ENCODE peak calls at places on chromosome 2, in four cellular contexts. B, V, S and H are unnamed samples.

GRCh38 chr2:241007880-241008710 is 9.7 kb downstream of the SNED1 start:
- DNase-seq in B (no peak), V (no peak), S (no peak), H (no peak)

GRCh38 chr2:9099341-9099751 is 95.9 kb upstream of the MBOAT2 start:
- DNase-seq in V (peak; percentile 49), B (peak; percentile 16), S (peak; percentile 47), H (no peak)

GRCh38 chr2:168254158-168254935 is 7.0 kb upstream of the STK39 start:
- DNase-seq in S (peak; percentile 69), B (no peak), V (no peak), H (no peak)

GRCh38 chr2:239253705-239254104 is 147.1 kb downstream of the HDAC4 start:
- DNase-seq in S (no peak), B (no peak), V (no peak), H (no peak)

GRCh38 chr2:69985684-69986083 is 24.3 kb upstream of the ASPRV1 start:
- DNase-seq in B (no peak), S (no peak), V (no peak), H (no peak)

GRCh38 chr2:224284134-224284946 is 117.6 kb downstream of the FAM124B start:
- DNase-seq in B (peak; percentile 7), V (no peak), S (peak; percentile 44), H (no peak)

GRCh38 chr2:150475479-150476212 is 11.8 kb downstream of the RND3 start:
- DNase-seq in S (no peak), V (no peak), B (no peak), H (no peak)

GRCh38 chr2:69570474-69570873 is 73.1 kb downstream of the AAK1 start:
- DNase-seq in V (no peak), B (no peak), S (no peak), H (no peak)

GRCh38 chr2:184047536-184047935 is 550.8 kb upstream of the ZNF804A start:
- DNase-seq in S (no peak), V (no peak), B (no peak), H (no peak)

GRCh38 chr2:191304939-191305875 is 60.0 kb downstream of the MYO1B start:
- DNase-seq in S (peak; percentile 25), B (no peak), V (no peak), H (no peak)

GRCh38 chr2:174342600-174343342 is 8.0 kb downstream of the SP9 start:
- DNase-seq in B (no peak), S (peak; percentile 12), V (no peak), H (peak; percentile 28)

GRCh38 chr2:403682-404081 is 115.8 kb upstream of the ALKAL2 start:
- DNase-seq in B (no peak), S (no peak), V (no peak), H (no peak)

GRCh38 chr2:101149241-101150192 is 1.7 kb downstream of the TBC1D8 start:
- DNase-seq in B (no peak), S (no peak), V (no peak), H (no peak)

GRCh38 chr2:128304715-128305554 is 13.7 kb downstream of the HS6ST1 start:
- DNase-seq in V (no peak), S (peak; percentile 97), B (no peak), H (peak; percentile 82)

GRCh38 chr2:111711270-111711669 is 172.7 kb downstream of the ANAPC1 start:
- DNase-seq in S (no peak), B (no peak), V (no peak), H (no peak)

GRCh38 chr2:19569300-19569791 is 210.9 kb upstream of the OSR1 start:
- DNase-seq in B (no peak), S (peak; percentile 51), V (no peak), H (no peak)

GRCh38 chr2:191758420-191759199 is 80.7 kb downstream of the NABP1 start:
- DNase-seq in B (peak; percentile 31), V (peak; percentile 47), S (peak; percentile 79), H (peak; percentile 8)

GRCh38 chr2:85579266-85579935 is 2.0 kb downstream of the VAMP8 start:
- DNase-seq in V (no peak), S (no peak), B (no peak), H (no peak)

GRCh38 chr2:39932198-39932597 is 153.1 kb upstream of the THUMPD2 start:
- DNase-seq in B (no peak), S (peak; percentile 27), V (no peak), H (no peak)

GRCh38 chr2:10186868-10187535 is 64.5 kb downstream of the RRM2 start:
- DNase-seq in V (no peak), B (no peak), S (no peak), H (no peak)

GRCh38 chr2:211745295-211746097 is 793.1 kb downstream of the ERBB4 start:
- DNase-seq in V (peak; percentile 13), B (peak; percentile 2), S (peak; percentile 56), H (peak; percentile 19)

GRCh38 chr2:242040303-242040655 is 170.8 kb downstream of the RTP5 start:
- DNase-seq in V (no peak), S (no peak), B (no peak), H (no peak)

GRCh38 chr2:105785095-105785847 is 40.6 kb downstream of the NCK2 start:
- DNase-seq in S (no peak), V (no peak), B (no peak), H (no peak)

GRCh38 chr2:214593723-214594122 is 182.9 kb downstream of the VWC2L start:
- DNase-seq in V (no peak), S (peak; percentile 90), B (no peak), H (no peak)

GRCh38 chr2:242060212-242060835 is 190.8 kb downstream of the RTP5 start:
- DNase-seq in B (no peak), V (no peak), S (peak; percentile 49), H (no peak)

GRCh38 chr2:102968375-102968774 is 206.5 kb downstream of the TMEM182 start:
- DNase-seq in B (no peak), V (no peak), S (no peak), H (no peak)

GRCh38 chr2:231640646-231641111 is 48.0 kb downstream of the TEX44 start:
- DNase-seq in V (no peak), B (no peak), S (peak; percentile 83), H (no peak)

GRCh38 chr2:42859006-42859552 is 66.7 kb upstream of the HAAO start:
- DNase-seq in S (peak; percentile 53), B (peak; percentile 84), V (peak; percentile 41), H (peak; percentile 23)

GRCh38 chr2:128377071-128377910 is 58.6 kb upstream of the HS6ST1 start:
- DNase-seq in V (no peak), S (no peak), B (no peak), H (no peak)

GRCh38 chr2:42425697-42426096 is 64.7 kb upstream of the COX7A2L start:
- DNase-seq in V (no peak), B (no peak), S (no peak), H (no peak)

GRCh38 chr2:233546774-233547173 is 19.8 kb downstream of the USP40 start:
- DNase-seq in S (no peak), B (no peak), V (no peak), H (no peak)

GRCh38 chr2:240258685-240259084 is 118.2 kb upstream of the OTOS start:
- DNase-seq in B (no peak), V (no peak), S (no peak), H (no peak)

GRCh38 chr2:226742346-226742745 is 57.3 kb downstream of the IRS1 start:
- DNase-seq in B (no peak), S (no peak), V (no peak), H (no peak)

GRCh38 chr2:218645126-218645525 is 14.3 kb downstream of the ZNF142 start:
- DNase-seq in V (no peak), B (no peak), S (peak; percentile 15), H (no peak)